ENCODE peak calls at places on chromosomes 7 and 10, in nine cellular contexts. D is cardiac muscle cell; Q is endodermal cell; C is H9; R is progenitor cell of endocrine pancreas; S is CD8-positive, alpha-beta T cell; Y is RWPE2; I is tibial artery; J is osteocyte. U is an unnamed sample.

GRCh38 chr10:88091490-88092061 is 228.2 kb downstream of the PTEN start:
- DNase-seq in D (no peak), Q (no peak), C (no peak), R (no peak), S (peak; percentile 53), Y (no peak), I (no peak), J (no peak), U (no peak)

GRCh38 chr7:98250789-98251188 is 1.2 kb downstream of the TECPR1 start:
- DNase-seq in D (no peak), Q (no peak), C (no peak), R (no peak), S (peak; percentile 32), Y (no peak), I (no peak), J (no peak), U (no peak)

GRCh38 chr10:74206727-74207126 is 55.7 kb downstream of the ADK start:
- DNase-seq in D (no peak), Q (no peak), C (no peak), R (no peak), S (no peak), Y (no peak), I (no peak), J (no peak), U (peak; percentile 63)

GRCh38 chr10:117609095-117609821 is 66.7 kb downstream of the EMX2 start:
- DNase-seq in D (peak; percentile 25), Q (no peak), C (no peak), R (peak; percentile 27), S (no peak), Y (no peak), I (peak; percentile 51), J (no peak), U (no peak)

GRCh38 chr10:1467450-1467849 is 269.9 kb downstream of the ADARB2 start:
- DNase-seq in D (no peak), Q (no peak), C (no peak), R (no peak), S (no peak), Y (no peak), I (no peak), J (no peak), U (no peak)

GRCh38 chr10:30014511-30014910 is 44.9 kb downstream of the JCAD start:
- DNase-seq in D (no peak), Q (no peak), C (no peak), R (no peak), S (no peak), Y (no peak), I (no peak), J (no peak), U (no peak)

GRCh38 chr10:96664563-96664962 is 55.8 kb downstream of the PIK3AP1 start:
- DNase-seq in D (no peak), Q (no peak), C (no peak), R (no peak), S (no peak), Y (no peak), I (no peak), J (no peak), U (no peak)

GRCh38 chr10:103470755-103471653 is 8.0 kb downstream of the CALHM3 start:
- DNase-seq in D (peak; percentile 81), Q (peak; percentile 81), C (peak; percentile 64), R (no peak), S (peak; percentile 71), Y (no peak), I (peak; percentile 54), J (no peak), U (no peak)

GRCh38 chr7:137289101-137289500 is 54.4 kb downstream of the PTN start:
- DNase-seq in D (no peak), Q (no peak), C (no peak), R (no peak), S (no peak), Y (no peak), I (no peak), J (no peak), U (no peak)

GRCh38 chr7:137282043-137282442 is 61.5 kb downstream of the PTN start:
- DNase-seq in D (no peak), Q (no peak), C (no peak), R (no peak), S (no peak), Y (no peak), I (no peak), J (no peak), U (no peak)

GRCh38 chr7:137283147-137283546 is 60.4 kb downstream of the PTN start:
- DNase-seq in D (no peak), Q (no peak), C (no peak), R (no peak), S (no peak), Y (no peak), I (no peak), J (no peak), U (no peak)

GRCh38 chr7:137287651-137288258 is 55.8 kb downstream of the PTN start:
- DNase-seq in D (peak; percentile 7), Q (no peak), C (no peak), R (no peak), S (no peak), Y (no peak), I (no peak), J (no peak), U (no peak)
- TF ChIP-seq CTCF in D (peak; percentile 32), Q (peak; percentile 87), C (peak; percentile 80), R (peak; percentile 48), S (no peak), Y (peak; percentile 32), I (no peak), J (peak; percentile 41), U (no peak)

GRCh38 chr10:49254556-49255318 is 44.2 kb upstream of the C10orf71 start:
- DNase-seq in D (no peak), Q (peak; percentile 59), C (no peak), R (no peak), S (peak; percentile 12), Y (no peak), I (no peak), J (no peak), U (no peak)

GRCh38 chr10:49252313-49253034 is 46.5 kb upstream of the C10orf71 start:
- DNase-seq in D (no peak), Q (peak; percentile 13), C (no peak), R (no peak), S (no peak), Y (no peak), I (no peak), J (no peak), U (no peak)

GRCh38 chr10:49253340-49253739 is 45.6 kb upstream of the C10orf71 start:
- DNase-seq in D (no peak), Q (no peak), C (no peak), R (no peak), S (no peak), Y (no peak), I (no peak), J (no peak), U (no peak)

GRCh38 chr10:49255883-49256282 is 43.1 kb upstream of the C10orf71 start:
- DNase-seq in D (no peak), Q (no peak), C (no peak), R (no peak), S (no peak), Y (no peak), I (no peak), J (no peak), U (no peak)

DNA sequence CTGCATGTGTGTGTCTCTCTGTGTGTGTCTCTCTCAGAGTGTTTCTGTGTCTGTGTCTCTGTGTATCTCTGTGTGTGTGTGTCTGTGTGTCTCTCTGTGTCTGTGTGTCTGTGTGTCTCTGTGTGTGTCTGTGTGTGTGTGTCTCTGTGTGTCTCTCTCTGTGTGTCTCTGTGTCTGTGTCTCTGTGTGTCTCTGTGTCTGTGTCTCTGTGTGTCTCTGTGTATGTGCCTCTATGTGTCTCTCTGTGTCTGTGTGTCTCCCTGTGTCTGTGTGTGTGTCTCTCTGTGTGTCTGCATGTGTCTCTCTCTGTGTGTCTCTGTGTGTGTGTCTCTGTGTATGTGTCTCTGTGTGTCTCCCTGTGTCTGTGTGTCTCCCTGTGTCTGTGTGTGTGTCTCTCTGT is 44.8 kb upstream of the C10orf71 start:
- DNase-seq in D (no peak), Q (peak; percentile 17), C (no peak), R (no peak), S (no peak), Y (no peak), I (no peak), J (no peak), U (no peak)
- TF ChIP-seq CTCF in D (no peak), Q (no peak), C (no peak), R (no peak), S (no peak), Y (no peak), I (no peak), J (no peak), U (no peak)

GRCh38 chr10:33660329-33660728 is 325.9 kb upstream of the NRP1 start:
- DNase-seq in D (no peak), Q (peak; percentile 49), C (peak; percentile 32), R (no peak), S (no peak), Y (no peak), I (no peak), J (no peak), U (no peak)

GRCh38 chr10:33657913-33658312 is 323.4 kb upstream of the NRP1 start:
- DNase-seq in D (no peak), Q (no peak), C (no peak), R (no peak), S (no peak), Y (no peak), I (no peak), J (no peak), U (no peak)

GRCh38 chr10:33664070-33664469 is 329.6 kb upstream of the NRP1 start:
- DNase-seq in D (no peak), Q (no peak), C (no peak), R (no peak), S (no peak), Y (no peak), I (no peak), J (no peak), U (no peak)

GRCh38 chr10:33665512-33665911 is 331.0 kb upstream of the NRP1 start:
- DNase-seq in D (no peak), Q (no peak), C (no peak), R (no peak), S (no peak), Y (no peak), I (no peak), J (no peak), U (no peak)

DNA sequence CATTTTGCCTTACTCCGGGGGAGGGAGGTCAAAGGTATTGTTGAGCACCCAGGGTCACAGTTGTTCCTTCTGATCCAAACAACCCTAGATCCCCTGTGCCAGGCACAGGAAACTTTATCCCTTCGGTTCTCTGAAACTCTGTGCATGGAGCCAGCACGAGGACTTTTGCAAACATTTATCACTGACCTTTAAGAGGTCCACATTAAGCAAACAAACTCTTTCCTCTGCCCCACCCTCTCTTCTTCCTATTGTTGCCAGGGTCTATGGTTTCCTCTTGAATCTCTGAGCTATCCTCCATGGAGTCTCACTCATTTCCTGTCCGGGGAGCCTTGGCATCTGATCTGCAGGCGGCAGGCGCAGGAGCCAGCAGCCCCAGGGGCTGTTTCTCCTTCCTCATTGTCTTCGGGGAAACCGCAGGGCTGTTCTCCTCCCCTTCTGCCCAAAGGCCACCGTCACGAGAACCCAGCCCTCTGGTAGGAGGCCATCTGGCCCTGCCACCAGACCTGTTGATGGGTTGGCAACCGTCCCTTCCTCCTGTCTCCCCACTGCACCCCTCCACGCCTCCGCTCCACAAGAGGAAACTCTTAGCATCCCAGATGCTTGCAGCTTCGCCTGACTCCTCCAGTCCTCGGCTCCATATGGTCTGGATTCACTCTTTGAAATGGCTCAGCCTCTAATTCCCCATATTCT is 327.3 kb upstream of the NRP1 start:
- DNase-seq in D (peak; percentile 90), Q (no peak), C (no peak), R (no peak), S (no peak), Y (peak; percentile 57), I (peak; percentile 79), J (peak; percentile 85), U (peak; percentile 87)
- TF ChIP-seq CTCF in D (no peak), Q (no peak), C (no peak), R (no peak), S (no peak), Y (no peak), I (no peak), J (no peak), U (no peak)

DNA sequence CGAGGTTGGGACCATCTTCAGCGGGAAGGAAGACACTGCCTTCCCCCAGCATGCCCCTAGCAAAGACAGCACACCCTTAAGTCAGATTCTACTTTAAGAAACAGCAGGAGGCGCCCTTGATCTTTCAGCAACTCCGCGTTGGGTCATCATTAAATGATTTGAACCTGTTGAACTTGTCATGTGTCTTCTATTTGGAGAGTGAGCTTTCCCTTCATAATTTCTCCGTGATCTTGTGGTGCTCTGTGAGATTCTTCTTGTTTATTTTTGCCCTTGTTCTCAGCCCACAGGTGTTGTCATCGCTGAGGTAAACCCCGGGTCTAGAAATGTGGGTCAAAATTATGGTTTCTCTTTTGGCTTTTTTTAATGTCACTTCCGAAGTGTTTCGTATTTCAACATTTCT is 49.5 kb upstream of the PITRM1 start:
- DNase-seq in D (peak; percentile 39), Q (peak; percentile 78), C (peak; percentile 50), R (no peak), S (no peak), Y (no peak), I (no peak), J (no peak), U (no peak)
- TF ChIP-seq CTCF in D (peak; percentile 12), Q (peak; percentile 68), C (peak; percentile 62), R (peak; percentile 22), S (no peak), Y (no peak), I (no peak), J (peak; percentile 34), U (no peak)

U was measured in suprapubic skin.